ENCODE peak calls at places on chromosomes 3 and 15, in nine cellular contexts. Z is astrocyte, V is kidney, G is endothelial cell of umbilical vein, I is transverse colon, A is epithelial cell of prostate, X is ovary, S is lung, H is colonic mucosa. C is an unnamed sample.
A peak's percentile ranks its signal among the peaks of the same experiment; 100 is the strongest.

GRCh38 chr3:45225465-45226205 is 452 bp downstream of the TMEM158 start:
- DNase-seq in X (peak; percentile 49), I (no peak), Z (peak; percentile 23), S (no peak), H (no peak), G (no peak), A (no peak), V (peak; percentile 76), C (peak; percentile 51)

GRCh38 chr3:143973352-143974021 is 1.9 kb downstream of the DIPK2A start:
- DNase-seq in A (no peak), G (peak; percentile 52), S (no peak), V (peak; percentile 71), I (peak; percentile 10), H (peak; percentile 39), X (no peak), Z (no peak), C (peak; percentile 8)

GRCh38 chr3:141553055-141553454 is 66.2 kb downstream of the RASA2 start:
- DNase-seq in X (no peak), S (no peak), I (no peak), V (no peak), A (no peak), H (no peak), Z (no peak), G (peak; percentile 52), C (no peak)

GRCh38 chr15:38589502-38589901 is 24.9 kb upstream of the RASGRP1 start:
- DNase-seq in S (peak; percentile 43), A (peak; percentile 79), H (no peak), G (no peak), Z (peak; percentile 73), V (no peak), X (no peak), I (no peak), C (no peak)

GRCh38 chr3:122795674-122795969 is 753 bp downstream of the SLC49A4 start:
- DNase-seq in H (no peak), X (no peak), S (no peak), G (no peak), A (no peak), Z (no peak), V (no peak), I (no peak), C (no peak)

GRCh38 chr3:45771166-45771775 is 25.1 kb downstream of the SLC6A20 start:
- DNase-seq in X (no peak), S (no peak), G (no peak), I (no peak), Z (no peak), V (no peak), A (no peak), H (no peak), C (no peak)

GRCh38 chr3:178297204-178297603 is 239.0 kb upstream of the KCNMB2 start:
- DNase-seq in Z (no peak), G (no peak), A (no peak), H (no peak), X (no peak), S (no peak), V (no peak), I (no peak), C (no peak)

GRCh38 chr3:144590854-144591253 is 619.2 kb downstream of the DIPK2A start:
- DNase-seq in V (no peak), Z (peak; percentile 84), A (no peak), I (no peak), H (no peak), S (no peak), G (peak; percentile 90), X (no peak), C (no peak)

GRCh38 chr3:112357888-112358287 is 24.9 kb downstream of the CD200 start:
- DNase-seq in V (no peak), G (peak; percentile 18), A (no peak), Z (no peak), S (no peak), I (no peak), X (peak; percentile 47), H (no peak), C (no peak)

GRCh38 chr3:73827204-73827603 is 202.5 kb upstream of the PDZRN3 start:
- DNase-seq in S (no peak), Z (no peak), V (no peak), G (no peak), X (no peak), I (no peak), A (no peak), H (no peak), C (no peak)
- H3K27ac ChIP-seq in S (peak overlapping the region; percentile 91), Z (no peak overlapping the region), V (peak overlapping the region; percentile 41), G (no peak overlapping the region), X (peak overlapping the region; percentile 52), I (peak overlapping the region; percentile 69), A (no peak overlapping the region), H (peak overlapping the region; percentile 58), C (no peak overlapping the region)

GRCh38 chr15:60083318-60083717 is 79.2 kb downstream of the FOXB1 start:
- DNase-seq in X (no peak), V (no peak), G (no peak), H (no peak), I (no peak), A (no peak), Z (no peak), S (no peak), C (no peak)
- H3K27ac ChIP-seq in X (no peak overlapping the region), V (no peak overlapping the region), G (no peak overlapping the region), H (no peak overlapping the region), I (no peak overlapping the region), A (no peak overlapping the region), Z (no peak overlapping the region), S (no peak overlapping the region), C (no peak overlapping the region)

GRCh38 chr15:70321106-70321809 is 223.5 kb upstream of the TLE3 start:
- DNase-seq in G (peak; percentile 19), Z (no peak), I (no peak), A (no peak), H (no peak), S (no peak), X (no peak), V (no peak), C (no peak)

GRCh38 chr15:70318996-70319465 is 221.3 kb upstream of the TLE3 start:
- DNase-seq in V (no peak), A (no peak), Z (peak; percentile 80), H (no peak), I (peak; percentile 46), S (no peak), G (no peak), X (no peak), C (no peak)

GRCh38 chr15:70320077-70320830 is 222.5 kb upstream of the TLE3 start:
- DNase-seq in H (no peak), X (no peak), V (no peak), A (no peak), Z (no peak), G (peak; percentile 30), S (no peak), I (no peak), C (no peak)

GRCh38 chr15:70318594-70318993 is 220.9 kb upstream of the TLE3 start:
- DNase-seq in V (no peak), X (no peak), H (no peak), S (no peak), G (no peak), Z (peak; percentile 11), I (no peak), A (no peak), C (no peak)

GRCh38 chr15:70319466-70319865 is 221.7 kb upstream of the TLE3 start:
- DNase-seq in H (no peak), X (no peak), V (no peak), I (no peak), G (no peak), S (no peak), A (no peak), Z (no peak), C (no peak)
- H3K27ac ChIP-seq in H (no peak overlapping the region), X (no peak overlapping the region), V (no peak overlapping the region), I (peak overlapping the region; percentile 71), G (no peak overlapping the region), S (no peak overlapping the region), A (no peak overlapping the region), Z (no peak overlapping the region), C (no peak overlapping the region)

DNA sequence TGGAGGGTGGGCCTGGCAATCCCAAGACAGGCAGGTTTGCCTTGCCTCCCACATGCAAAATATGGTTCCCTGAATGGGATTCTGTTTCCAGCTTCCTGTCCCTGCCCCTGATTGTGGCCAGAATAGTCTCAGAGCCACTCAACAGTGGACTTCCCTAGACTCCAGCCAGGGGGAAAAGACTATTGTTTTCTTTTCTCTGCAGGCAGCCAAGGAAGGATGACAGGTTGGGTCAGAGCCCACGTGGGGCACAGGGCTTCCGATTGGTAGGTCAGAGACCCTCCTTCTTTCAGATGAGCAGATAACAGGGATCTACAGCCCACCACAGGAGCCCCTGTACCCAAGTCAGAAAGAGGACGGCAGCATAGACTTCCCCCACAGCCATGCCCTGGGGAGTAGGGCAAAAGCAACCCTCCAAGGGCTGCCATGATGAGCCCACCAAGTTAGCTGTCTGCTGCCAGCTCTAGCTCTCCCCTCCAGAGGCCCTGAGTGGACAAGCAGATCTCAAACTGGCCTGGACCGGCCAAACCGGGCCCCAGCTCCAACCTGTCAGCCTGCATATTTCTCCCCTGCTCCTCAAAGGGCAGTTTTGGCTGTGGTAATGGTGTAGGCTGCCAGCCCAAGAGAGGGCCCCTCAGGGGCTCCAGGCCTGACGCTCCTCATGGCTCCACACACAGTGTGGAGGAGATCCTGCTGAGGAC is 6.3 kb downstream of the TLR9 start:
- DNase-seq in G (peak; percentile 56), Z (no peak), H (no peak), X (peak; percentile 39), V (no peak), S (no peak), A (no peak), I (no peak), C (no peak)
- H3K27ac ChIP-seq in G (peak overlapping the region; percentile 97), Z (no peak overlapping the region), H (no peak overlapping the region), X (no peak overlapping the region), V (peak overlapping the region; percentile 41), S (peak overlapping the region; percentile 76), A (peak overlapping the region; percentile 98), I (peak overlapping the region; percentile 87), C (no peak overlapping the region)

GRCh38 chr3:188605960-188606359 is 452.0 kb downstream of the LPP start:
- DNase-seq in G (no peak), H (no peak), I (no peak), V (no peak), Z (no peak), X (no peak), A (no peak), S (no peak), C (no peak)
- H3K27ac ChIP-seq in G (no peak overlapping the region), H (no peak overlapping the region), I (peak overlapping the region; percentile 15), V (no peak overlapping the region), Z (no peak overlapping the region), X (no peak overlapping the region), A (no peak overlapping the region), S (peak overlapping the region; percentile 57), C (no peak overlapping the region)

GRCh38 chr15:58399737-58400136 is 32.1 kb upstream of the LIPC start:
- DNase-seq in X (no peak), I (no peak), G (no peak), Z (no peak), A (no peak), H (no peak), V (no peak), S (no peak), C (no peak)
- H3K27ac ChIP-seq in X (no peak overlapping the region), I (no peak overlapping the region), G (no peak overlapping the region), Z (no peak overlapping the region), A (no peak overlapping the region), H (no peak overlapping the region), V (no peak overlapping the region), S (no peak overlapping the region), C (no peak overlapping the region)

C was measured in SJCRH30.